ENCODE peak calls at places on chromosomes 16 and 17, in nine cellular contexts. One of them, this sample, is unnamed.

GRCh38 chr17:79011451-79012147 is 2.0 kb upstream of the CANT1 start:
- DNase-seq in HCT116: peak; percentile 57
- DNase-seq in MM.1S: no peak
- DNase-seq in hepatocyte: no peak
- DNase-seq in neural progenitor cell: no peak
- DNase-seq in GM23338: no peak
- DNase-seq in SK-N-SH: no peak
- DNase-seq in PC-3: peak; percentile 97
- DNase-seq in GM23248: peak; percentile 52
- DNase-seq in this sample: no peak

GRCh38 chr17:57377094-57377493 is 120.8 kb downstream of the MSI2 start:
- DNase-seq in HCT116: no peak
- DNase-seq in MM.1S: no peak
- DNase-seq in hepatocyte: peak; percentile 67
- DNase-seq in neural progenitor cell: no peak
- DNase-seq in GM23338: no peak
- DNase-seq in SK-N-SH: no peak
- DNase-seq in PC-3: no peak
- DNase-seq in GM23248: no peak
- DNase-seq in this sample: no peak

GRCh38 chr16:68146583-68146982 is 61.4 kb downstream of the NFATC3 start:
- DNase-seq in HCT116: no peak
- DNase-seq in MM.1S: no peak
- DNase-seq in hepatocyte: peak; percentile 27
- DNase-seq in neural progenitor cell: no peak
- DNase-seq in GM23338: peak; percentile 12
- DNase-seq in SK-N-SH: peak; percentile 50
- DNase-seq in PC-3: no peak
- DNase-seq in GM23248: peak; percentile 42
- DNase-seq in this sample: no peak

GRCh38 chr17:35748979-35749378 is 4.1 kb downstream of the GAS2L2 start:
- DNase-seq in HCT116: no peak
- DNase-seq in MM.1S: no peak
- DNase-seq in hepatocyte: no peak
- DNase-seq in neural progenitor cell: no peak
- DNase-seq in GM23338: no peak
- DNase-seq in SK-N-SH: no peak
- DNase-seq in PC-3: no peak
- DNase-seq in GM23248: no peak
- DNase-seq in this sample: no peak

GRCh38 chr16:5024632-5025031 is 9.1 kb downstream of the NAGPA start:
- DNase-seq in HCT116: peak; percentile 24
- DNase-seq in MM.1S: peak; percentile 55
- DNase-seq in hepatocyte: no peak
- DNase-seq in neural progenitor cell: peak; percentile 37
- DNase-seq in GM23338: peak; percentile 48
- DNase-seq in SK-N-SH: no peak
- DNase-seq in PC-3: peak; percentile 82
- DNase-seq in GM23248: peak; percentile 31
- DNase-seq in this sample: peak; percentile 53

GRCh38 chr17:422196-422930 is 69.8 kb upstream of the RPH3AL start:
- DNase-seq in HCT116: no peak
- DNase-seq in MM.1S: no peak
- DNase-seq in hepatocyte: no peak
- DNase-seq in neural progenitor cell: peak; percentile 28
- DNase-seq in GM23338: peak; percentile 17
- DNase-seq in SK-N-SH: no peak
- DNase-seq in PC-3: no peak
- DNase-seq in GM23248: no peak
- DNase-seq in this sample: no peak

GRCh38 chr16:31569360-31569717 is 41.6 kb downstream of the AHSP start:
- DNase-seq in HCT116: no peak
- DNase-seq in MM.1S: no peak
- DNase-seq in hepatocyte: no peak
- DNase-seq in neural progenitor cell: peak; percentile 34
- DNase-seq in GM23338: peak; percentile 51
- DNase-seq in SK-N-SH: peak; percentile 18
- DNase-seq in PC-3: no peak
- DNase-seq in GM23248: no peak
- DNase-seq in this sample: no peak

GRCh38 chr17:56440391-56440790 is 153.1 kb upstream of the NOG start:
- DNase-seq in HCT116: no peak
- DNase-seq in MM.1S: no peak
- DNase-seq in hepatocyte: no peak
- DNase-seq in neural progenitor cell: no peak
- DNase-seq in GM23338: no peak
- DNase-seq in SK-N-SH: no peak
- DNase-seq in PC-3: no peak
- DNase-seq in GM23248: peak; percentile 32
- DNase-seq in this sample: no peak

GRCh38 chr17:17071531-17072360 is 29.5 kb downstream of the MPRIP start:
- DNase-seq in HCT116: no peak
- DNase-seq in MM.1S: no peak
- DNase-seq in hepatocyte: no peak
- DNase-seq in neural progenitor cell: no peak
- DNase-seq in GM23338: no peak
- DNase-seq in SK-N-SH: no peak
- DNase-seq in PC-3: no peak
- DNase-seq in GM23248: no peak
- DNase-seq in this sample: no peak

GRCh38 chr16:81483970-81484595 is 39.5 kb downstream of the CMIP start:
- DNase-seq in HCT116: no peak
- DNase-seq in MM.1S: no peak
- DNase-seq in hepatocyte: no peak
- DNase-seq in neural progenitor cell: no peak
- DNase-seq in GM23338: peak; percentile 49
- DNase-seq in SK-N-SH: no peak
- DNase-seq in PC-3: no peak
- DNase-seq in GM23248: no peak
- DNase-seq in this sample: no peak

GRCh38 chr16:78175287-78175686 is 75.8 kb downstream of the WWOX start:
- DNase-seq in HCT116: no peak
- DNase-seq in MM.1S: no peak
- DNase-seq in hepatocyte: no peak
- DNase-seq in neural progenitor cell: no peak
- DNase-seq in GM23338: no peak
- DNase-seq in SK-N-SH: no peak
- DNase-seq in PC-3: peak; percentile 25
- DNase-seq in GM23248: peak; percentile 20
- DNase-seq in this sample: no peak

DNA sequence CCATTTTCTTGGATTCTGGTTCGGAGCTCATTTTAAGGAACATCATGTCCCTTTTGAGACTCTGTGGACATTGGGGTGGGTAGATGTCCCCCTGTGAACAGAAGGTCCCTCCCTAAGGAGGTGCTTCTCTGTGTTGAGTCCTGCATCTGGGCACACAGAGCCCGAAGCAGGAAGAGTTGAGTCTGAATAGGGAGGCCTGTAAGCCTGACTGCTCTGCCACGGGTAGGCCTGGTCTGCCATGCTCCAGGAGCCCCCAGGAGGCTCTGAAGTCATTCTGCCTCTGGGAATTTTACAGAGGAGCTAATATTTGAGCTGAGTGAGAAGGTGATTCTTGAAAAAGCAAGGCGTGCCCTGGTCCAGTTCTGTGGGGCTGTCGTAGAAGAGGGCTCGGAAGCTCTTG is 50.6 kb downstream of the TENT4B start:
- DNase-seq in HCT116: no peak
- DNase-seq in MM.1S: no peak
- DNase-seq in hepatocyte: no peak
- DNase-seq in neural progenitor cell: no peak
- DNase-seq in GM23338: no peak
- DNase-seq in SK-N-SH: no peak
- DNase-seq in PC-3: no peak
- DNase-seq in GM23248: no peak
- DNase-seq in this sample: no peak
- H3K79me2 ChIP-seq in HCT116: peaks cover 71% of the 10 kb centered on the region
- H3K79me2 ChIP-seq in MM.1S: peaks cover 94% of the 10 kb centered on the region
- H3K79me2 ChIP-seq in hepatocyte: peaks cover 90% of the 10 kb centered on the region
- H3K79me2 ChIP-seq in neural progenitor cell: peaks cover 51% of the 10 kb centered on the region
- H3K79me2 ChIP-seq in GM23338: peaks cover 91% of the 10 kb centered on the region
- H3K79me2 ChIP-seq in SK-N-SH: peaks cover 83% of the 10 kb centered on the region
- H3K79me2 ChIP-seq in PC-3: peaks cover 65% of the 10 kb centered on the region
- H3K79me2 ChIP-seq in GM23248: peaks cover 91% of the 10 kb centered on the region
- H3K79me2 ChIP-seq in this sample: no peaks in the 10 kb centered on the region

GRCh38 chr16:2362218-2362617 is 21.7 kb upstream of the ABCA3 start:
- DNase-seq in HCT116: no peak
- DNase-seq in MM.1S: no peak
- DNase-seq in hepatocyte: no peak
- DNase-seq in neural progenitor cell: no peak
- DNase-seq in GM23338: no peak
- DNase-seq in SK-N-SH: no peak
- DNase-seq in PC-3: no peak
- DNase-seq in GM23248: no peak
- DNase-seq in this sample: no peak
- H2AFZ ChIP-seq in HCT116: no peak overlapping the region
- H2AFZ ChIP-seq in MM.1S: no peak overlapping the region
- H2AFZ ChIP-seq in hepatocyte: no peak overlapping the region
- H2AFZ ChIP-seq in neural progenitor cell: no peak overlapping the region
- H2AFZ ChIP-seq in GM23338: peak overlapping the region; percentile 52
- H2AFZ ChIP-seq in SK-N-SH: no peak overlapping the region
- H2AFZ ChIP-seq in PC-3: no peak overlapping the region
- H2AFZ ChIP-seq in GM23248: no peak overlapping the region
- H2AFZ ChIP-seq in this sample: no peak overlapping the region

GRCh38 chr17:8835106-8835505 is 32.4 kb downstream of the PIK3R6 start:
- DNase-seq in HCT116: no peak
- DNase-seq in MM.1S: no peak
- DNase-seq in hepatocyte: no peak
- DNase-seq in neural progenitor cell: no peak
- DNase-seq in GM23338: no peak
- DNase-seq in SK-N-SH: no peak
- DNase-seq in PC-3: no peak
- DNase-seq in GM23248: no peak
- DNase-seq in this sample: no peak

GRCh38 chr17:8830141-8830540 is 31.0 kb upstream of the MFSD6L start:
- DNase-seq in HCT116: no peak
- DNase-seq in MM.1S: no peak
- DNase-seq in hepatocyte: no peak
- DNase-seq in neural progenitor cell: no peak
- DNase-seq in GM23338: no peak
- DNase-seq in SK-N-SH: no peak
- DNase-seq in PC-3: no peak
- DNase-seq in GM23248: no peak
- DNase-seq in this sample: no peak

GRCh38 chr17:8835631-8836364 is 31.7 kb downstream of the PIK3R6 start:
- DNase-seq in HCT116: no peak
- DNase-seq in MM.1S: no peak
- DNase-seq in hepatocyte: no peak
- DNase-seq in neural progenitor cell: no peak
- DNase-seq in GM23338: no peak
- DNase-seq in SK-N-SH: no peak
- DNase-seq in PC-3: no peak
- DNase-seq in GM23248: no peak
- DNase-seq in this sample: no peak

GRCh38 chr17:8831234-8831849 is 32.2 kb upstream of the MFSD6L start:
- DNase-seq in HCT116: no peak
- DNase-seq in MM.1S: no peak
- DNase-seq in hepatocyte: no peak
- DNase-seq in neural progenitor cell: no peak
- DNase-seq in GM23338: no peak
- DNase-seq in SK-N-SH: no peak
- DNase-seq in PC-3: no peak
- DNase-seq in GM23248: no peak
- DNase-seq in this sample: no peak

GRCh38 chr17:8832711-8833352 is 33.7 kb upstream of the MFSD6L start:
- DNase-seq in HCT116: peak; percentile 12
- DNase-seq in MM.1S: no peak
- DNase-seq in hepatocyte: peak; percentile 32
- DNase-seq in neural progenitor cell: peak; percentile 75
- DNase-seq in GM23338: peak; percentile 85
- DNase-seq in SK-N-SH: peak; percentile 75
- DNase-seq in PC-3: no peak
- DNase-seq in GM23248: peak; percentile 23
- DNase-seq in this sample: peak; percentile 11
- TF ChIP-seq EZH2phosphoT487 in HCT116: no peak
- TF ChIP-seq EZH2phosphoT487 in MM.1S: no peak
- TF ChIP-seq EZH2phosphoT487 in hepatocyte: no peak
- TF ChIP-seq EZH2phosphoT487 in neural progenitor cell: no peak
- TF ChIP-seq EZH2phosphoT487 in GM23338: no peak
- TF ChIP-seq EZH2phosphoT487 in SK-N-SH: no peak
- TF ChIP-seq EZH2phosphoT487 in PC-3: no peak
- TF ChIP-seq EZH2phosphoT487 in GM23248: no peak
- TF ChIP-seq EZH2phosphoT487 in this sample: no peak

GRCh38 chr16:57175896-57176295 is 9.9 kb downstream of the PSME3IP1 start:
- DNase-seq in HCT116: no peak
- DNase-seq in MM.1S: no peak
- DNase-seq in hepatocyte: peak; percentile 19
- DNase-seq in neural progenitor cell: no peak
- DNase-seq in GM23338: no peak
- DNase-seq in SK-N-SH: no peak
- DNase-seq in PC-3: no peak
- DNase-seq in GM23248: peak; percentile 36
- DNase-seq in this sample: no peak
- H3K79me2 ChIP-seq in HCT116: peaks cover 14% of the 10 kb centered on the region
- H3K79me2 ChIP-seq in MM.1S: peaks cover 19% of the 10 kb centered on the region
- H3K79me2 ChIP-seq in hepatocyte: peaks cover 45% of the 10 kb centered on the region
- H3K79me2 ChIP-seq in neural progenitor cell: peaks cover 63% of the 10 kb centered on the region
- H3K79me2 ChIP-seq in GM23338: peaks cover 34% of the 10 kb centered on the region
- H3K79me2 ChIP-seq in SK-N-SH: peaks cover 66% of the 10 kb centered on the region
- H3K79me2 ChIP-seq in PC-3: peaks cover 17% of the 10 kb centered on the region
- H3K79me2 ChIP-seq in GM23248: peaks cover 51% of the 10 kb centered on the region
- H3K79me2 ChIP-seq in this sample: peaks cover 20% of the 10 kb centered on the region

GRCh38 chr16:85098565-85098964 is 13.7 kb downstream of the CIBAR2 start:
- DNase-seq in HCT116: no peak
- DNase-seq in MM.1S: no peak
- DNase-seq in hepatocyte: no peak
- DNase-seq in neural progenitor cell: no peak
- DNase-seq in GM23338: no peak
- DNase-seq in SK-N-SH: no peak
- DNase-seq in PC-3: no peak
- DNase-seq in GM23248: no peak
- DNase-seq in this sample: no peak
- H2AFZ ChIP-seq in HCT116: no peak overlapping the region
- H2AFZ ChIP-seq in MM.1S: no peak overlapping the region
- H2AFZ ChIP-seq in hepatocyte: no peak overlapping the region
- H2AFZ ChIP-seq in neural progenitor cell: no peak overlapping the region
- H2AFZ ChIP-seq in GM23338: no peak overlapping the region
- H2AFZ ChIP-seq in SK-N-SH: no peak overlapping the region
- H2AFZ ChIP-seq in PC-3: no peak overlapping the region
- H2AFZ ChIP-seq in GM23248: no peak overlapping the region
- H2AFZ ChIP-seq in this sample: no peak overlapping the region

DNA sequence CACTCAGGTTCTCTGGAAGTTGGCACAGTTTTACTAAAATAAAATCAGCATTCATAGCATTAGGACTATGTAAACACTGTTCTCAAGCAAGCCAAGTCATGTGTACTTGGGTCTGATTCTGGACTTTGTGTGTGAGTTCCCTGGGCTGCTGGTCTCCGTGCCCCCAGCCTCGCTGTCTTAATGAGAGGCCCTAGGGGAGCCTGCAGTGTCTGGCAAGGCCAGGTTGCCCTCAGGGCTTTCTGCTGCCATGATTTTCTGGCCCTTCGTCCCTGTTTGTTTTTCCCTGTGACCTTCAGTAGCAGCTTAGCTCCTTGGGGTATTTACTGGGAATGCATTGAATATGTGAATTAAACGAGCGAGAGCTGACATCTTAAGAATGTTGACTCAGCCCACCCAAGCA is 161.8 kb downstream of the RPTOR start:
- DNase-seq in HCT116: no peak
- DNase-seq in MM.1S: no peak
- DNase-seq in hepatocyte: no peak
- DNase-seq in neural progenitor cell: no peak
- DNase-seq in GM23338: peak; percentile 63
- DNase-seq in SK-N-SH: no peak
- DNase-seq in PC-3: no peak
- DNase-seq in GM23248: no peak
- DNase-seq in this sample: no peak
- TF ChIP-seq EZH2phosphoT487 in HCT116: no peak
- TF ChIP-seq EZH2phosphoT487 in MM.1S: no peak
- TF ChIP-seq EZH2phosphoT487 in hepatocyte: no peak
- TF ChIP-seq EZH2phosphoT487 in neural progenitor cell: no peak
- TF ChIP-seq EZH2phosphoT487 in GM23338: no peak
- TF ChIP-seq EZH2phosphoT487 in SK-N-SH: no peak
- TF ChIP-seq EZH2phosphoT487 in PC-3: no peak
- TF ChIP-seq EZH2phosphoT487 in GM23248: no peak
- TF ChIP-seq EZH2phosphoT487 in this sample: no peak

GRCh38 chr16:50173318-50173717 is 20.2 kb downstream of the TENT4B start:
- DNase-seq in HCT116: no peak
- DNase-seq in MM.1S: no peak
- DNase-seq in hepatocyte: no peak
- DNase-seq in neural progenitor cell: no peak
- DNase-seq in GM23338: no peak
- DNase-seq in SK-N-SH: no peak
- DNase-seq in PC-3: no peak
- DNase-seq in GM23248: no peak
- DNase-seq in this sample: no peak
- H3K79me2 ChIP-seq in HCT116: peaks cover 84% of the 10 kb centered on the region
- H3K79me2 ChIP-seq in MM.1S: peaks cover 89% of the 10 kb centered on the region
- H3K79me2 ChIP-seq in hepatocyte: peaks cover 99% of the 10 kb centered on the region
- H3K79me2 ChIP-seq in neural progenitor cell: peaks cover 91% of the 10 kb centered on the region
- H3K79me2 ChIP-seq in GM23338: peaks cover 96% of the 10 kb centered on the region
- H3K79me2 ChIP-seq in SK-N-SH: peaks cover 99% of the 10 kb centered on the region
- H3K79me2 ChIP-seq in PC-3: peaks cover 61% of the 10 kb centered on the region
- H3K79me2 ChIP-seq in GM23248: peaks cover 100% of the 10 kb centered on the region
- H3K79me2 ChIP-seq in this sample: peaks cover 14% of the 10 kb centered on the region

This sample was measured in OCI-LY7.